ENCODE peak calls at places on chromosome 5, in nine cellular contexts. U, O, A, H, Z, G, X, V and Q are unnamed samples.

GRCh38 chr5:134069553-134069952 is 44.9 kb upstream of the TCF7 start:
- DNase-seq in O (no peak), V (no peak), H (no peak), X (no peak), U (no peak), G (no peak), A (no peak), Z (no peak), Q (no peak)

GRCh38 chr5:139658501-139658927 is 10.4 kb downstream of the CXXC5 start:
- DNase-seq in X (peak), O (peak), Z (no peak), V (no peak), A (peak), U (no peak), H (no peak), G (no peak), Q (peak)

GRCh38 chr5:7094626-7095025 is 301.3 kb upstream of the ADCY2 start:
- DNase-seq in G (peak), A (peak), O (peak), V (no peak), U (no peak), H (peak), X (no peak), Z (peak), Q (no peak)

GRCh38 chr5:136042665-136043121 is 13.9 kb downstream of the TGFBI start:
- DNase-seq in U (no peak), Z (peak), O (no peak), G (no peak), H (no peak), V (no peak), A (no peak), X (no peak), Q (no peak)

GRCh38 chr5:163244451-163244987 is 192.9 kb upstream of the CCNG1 start:
- DNase-seq in Z (no peak), X (no peak), U (no peak), H (no peak), G (no peak), V (no peak), A (no peak), O (no peak), Q (no peak)

GRCh38 chr5:139494832-139495231 is 12.3 kb upstream of the STING1 start:
- DNase-seq in X (no peak), H (no peak), V (no peak), A (no peak), Z (no peak), G (no peak), U (no peak), O (peak), Q (peak)

GRCh38 chr5:142896325-142897007 is 126.3 kb downstream of the ARHGAP26 start:
- DNase-seq in U (no peak), H (no peak), X (no peak), Z (peak), G (no peak), O (peak), V (no peak), A (no peak), Q (no peak)

GRCh38 chr5:80777347-80778287 is 122.8 kb upstream of the DHFR start:
- DNase-seq in Z (no peak), G (no peak), X (no peak), V (no peak), O (no peak), H (no peak), U (no peak), A (no peak), Q (no peak)

GRCh38 chr5:153784277-153784676 is 254.4 kb downstream of the FAM114A2 start:
- DNase-seq in H (no peak), X (no peak), O (peak), V (no peak), G (no peak), Z (no peak), A (no peak), U (no peak), Q (no peak)

GRCh38 chr5:160197341-160198147 is 31.8 kb upstream of the FABP6 start:
- DNase-seq in H (no peak), O (no peak), X (peak), V (no peak), A (no peak), G (peak), U (no peak), Z (no peak), Q (no peak)

GRCh38 chr5:170389250-170389902 is at the start of gene KCNMB1:
- DNase-seq in V (no peak), A (no peak), H (no peak), U (peak), O (no peak), X (no peak), G (no peak), Z (no peak), Q (no peak)

GRCh38 chr5:55507574-55507973 is 27.2 kb downstream of the PLPP1 start:
- DNase-seq in U (no peak), A (no peak), H (no peak), Z (no peak), O (no peak), G (no peak), V (no peak), X (no peak), Q (no peak)

GRCh38 chr5:61304611-61305369 is 27.3 kb upstream of the ZSWIM6 start:
- DNase-seq in O (peak), U (no peak), V (no peak), A (peak), Z (peak), X (no peak), H (no peak), G (no peak), Q (peak)

GRCh38 chr5:144011348-144011861 is 159.1 kb downstream of the YIPF5 start:
- DNase-seq in H (no peak), A (no peak), O (no peak), U (no peak), Z (no peak), G (no peak), V (no peak), X (no peak), Q (no peak)

GRCh38 chr5:68460147-68460760 is 244.7 kb downstream of the PIK3R1 start:
- DNase-seq in V (peak), Z (peak), G (peak), X (no peak), O (peak), H (no peak), A (peak), U (no peak), Q (peak)

GRCh38 chr5:86374611-86375010 is 243.1 kb upstream of the COX7C start:
- DNase-seq in U (no peak), Z (no peak), X (no peak), H (no peak), G (no peak), V (no peak), O (no peak), A (no peak), Q (no peak)

GRCh38 chr5:56011835-56012234 is 17.1 kb upstream of the IL6ST start:
- DNase-seq in O (peak), A (peak), X (no peak), H (no peak), V (no peak), U (no peak), Z (no peak), G (no peak), Q (peak)

GRCh38 chr5:125660231-125660895 is 762.8 kb upstream of the GRAMD2B start:
- DNase-seq in A (no peak), X (no peak), O (no peak), H (no peak), G (no peak), U (no peak), Z (no peak), V (no peak), Q (no peak)

GRCh38 chr5:172502969-172503368 is 48.6 kb upstream of the SH3PXD2B start:
- DNase-seq in A (no peak), G (no peak), U (no peak), X (no peak), O (peak), Z (peak), V (no peak), H (peak), Q (no peak)

GRCh38 chr5:115583474-115583873 is 18.8 kb downstream of the TICAM2 start:
- DNase-seq in X (peak), A (peak), O (no peak), G (no peak), H (no peak), V (no peak), Z (no peak), U (no peak), Q (peak)

GRCh38 chr5:1896602-1897376 is 14.1 kb upstream of the IRX4 start:
- DNase-seq in H (no peak), O (no peak), U (no peak), A (no peak), X (peak), G (no peak), V (no peak), Z (no peak), Q (no peak)

GRCh38 chr5:14902826-14903560 is 31.4 kb upstream of the ANKH start:
- DNase-seq in U (peak), A (no peak), X (no peak), G (no peak), O (peak), V (no peak), Z (no peak), H (no peak), Q (no peak)

GRCh38 chr5:123371575-123372179 is 51.5 kb downstream of the CEP120 start:
- DNase-seq in A (peak), V (no peak), U (no peak), G (peak), Z (peak), O (peak), X (peak), H (no peak), Q (peak)
- TF ChIP-seq CTCF in A (peak), V (peak), U (no peak), G (peak), Z (peak), O (peak), X (peak), H (peak), Q (peak)

DNA sequence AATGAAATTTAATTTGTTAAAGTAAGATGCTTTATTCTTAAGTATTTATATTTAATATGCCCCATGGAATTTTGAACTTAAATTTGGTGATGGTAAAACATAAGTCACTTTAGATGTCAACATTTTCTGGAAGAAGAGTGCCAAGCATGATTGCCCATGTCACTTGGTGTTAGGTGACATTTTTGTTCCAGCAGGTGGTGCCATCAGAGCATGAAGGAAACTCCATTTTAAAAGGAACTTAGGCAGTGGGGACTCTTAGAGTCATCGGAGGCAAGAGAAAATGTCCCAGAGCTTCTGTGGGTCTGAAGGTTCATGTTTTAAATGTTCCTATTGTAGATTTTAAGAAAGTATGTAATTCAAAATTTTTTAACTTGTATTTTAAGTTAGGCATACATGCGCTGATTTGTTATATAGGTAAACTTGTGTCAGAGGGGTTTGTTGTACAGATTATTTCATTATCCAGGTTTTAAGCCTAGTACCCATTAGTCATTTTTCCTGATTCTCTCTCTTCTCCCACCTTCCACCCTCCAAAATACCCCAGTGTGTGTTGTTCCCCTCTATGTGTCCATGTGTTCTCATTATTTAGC is 789.3 kb downstream of the SEMA5A start:
- DNase-seq in U (no peak), A (peak), G (peak), O (peak), H (no peak), V (peak), Z (no peak), X (no peak), Q (peak)
- TF ChIP-seq CTCF in U (peak), A (peak), G (peak), O (peak), H (peak), V (peak), Z (peak), X (peak), Q (peak)

GRCh38 chr5:177228751-177229150 is 74.8 kb downstream of the RAB24 start:
- DNase-seq in Z (no peak), O (no peak), V (no peak), U (no peak), G (no peak), A (no peak), H (no peak), X (no peak), Q (no peak)
- TF ChIP-seq CTCF in Z (no peak), O (no peak), V (no peak), U (no peak), G (no peak), A (no peak), H (peak), X (no peak), Q (no peak)

DNA sequence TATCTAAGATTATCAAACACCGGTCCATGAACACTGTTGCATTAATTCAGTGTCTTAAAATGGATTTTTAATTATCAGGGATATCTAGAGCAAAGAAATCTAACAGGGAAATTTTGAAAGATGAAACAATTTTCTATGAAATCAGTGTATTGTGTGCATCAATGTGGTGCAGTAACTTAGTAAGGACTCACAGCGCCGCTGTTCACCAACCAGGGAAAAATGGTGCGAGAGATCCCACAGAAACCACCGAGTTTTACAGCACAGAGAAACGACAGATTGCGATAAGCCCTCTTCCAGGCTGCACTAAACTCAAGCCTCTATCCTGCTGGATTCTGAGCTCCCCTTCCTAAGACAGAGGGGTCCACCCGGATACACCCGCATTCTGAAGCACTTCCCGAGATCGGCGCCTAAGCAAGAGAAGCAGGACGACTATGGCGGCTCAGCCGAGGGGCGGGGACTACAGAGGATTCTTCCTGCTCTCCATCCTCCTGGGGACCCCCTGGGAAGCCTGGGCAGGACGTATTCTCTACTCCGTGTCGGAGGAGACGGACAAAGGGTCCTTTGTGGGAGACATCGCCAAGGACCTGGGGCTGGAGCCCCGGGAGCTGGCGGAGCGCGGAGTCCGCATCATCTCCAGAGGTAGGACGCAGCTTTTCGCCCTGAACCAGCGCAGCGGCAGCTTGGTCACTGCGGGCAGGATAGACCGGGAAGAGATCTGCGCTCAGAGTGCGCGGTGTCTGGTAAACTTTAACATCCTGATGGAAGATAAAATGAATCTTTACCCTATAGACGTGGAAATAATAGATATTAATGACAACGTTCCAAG is at the start of gene PCDHGA7:
- DNase-seq in O (peak), U (no peak), H (no peak), X (no peak), G (no peak), Z (no peak), V (peak), A (no peak), Q (peak)
- TF ChIP-seq CTCF in O (peak), U (no peak), H (no peak), X (no peak), G (no peak), Z (no peak), V (peak), A (peak), Q (peak)

GRCh38 chr5:131164931-131165727 is at the start of gene HINT1:
- DNase-seq in O (peak), A (peak), H (peak), U (peak), G (peak), V (peak), X (peak), Z (peak), Q (peak)
- TF ChIP-seq CTCF in O (no peak), A (peak), H (peak), U (no peak), G (no peak), V (peak), X (no peak), Z (peak), Q (peak)

DNA sequence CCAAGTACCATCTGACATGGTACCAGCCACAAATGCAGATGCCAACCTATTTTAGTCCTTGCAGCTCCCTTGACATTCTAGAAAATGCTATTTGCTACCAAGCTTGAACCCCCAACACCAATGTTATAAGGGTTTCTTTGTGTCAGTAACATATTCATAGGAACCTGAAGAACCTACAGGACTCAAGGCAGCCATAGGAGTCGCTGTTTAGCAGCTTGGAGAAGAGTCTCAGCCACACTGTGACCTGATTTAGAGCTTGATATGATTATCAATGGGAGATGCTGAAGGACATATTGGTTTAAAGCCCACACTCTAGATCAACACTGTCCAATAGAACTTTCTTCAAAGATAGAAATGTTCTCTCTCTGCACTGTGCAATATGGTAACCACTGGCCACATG is 6.4 kb upstream of the ZFR start:
- DNase-seq in V (no peak), A (peak), Z (peak), X (no peak), H (no peak), G (no peak), O (peak), U (no peak), Q (no peak)
- TF ChIP-seq CTCF in V (no peak), A (no peak), Z (peak), X (no peak), H (no peak), G (peak), O (peak), U (no peak), Q (no peak)

GRCh38 chr5:177131019-177131320 is 2.6 kb upstream of the NSD1 start:
- DNase-seq in H (no peak), Z (no peak), A (no peak), G (no peak), U (no peak), X (no peak), V (no peak), O (peak), Q (no peak)
- TF ChIP-seq CTCF in H (no peak), Z (no peak), A (no peak), G (no peak), U (no peak), X (no peak), V (no peak), O (no peak), Q (no peak)